ENCODE peak calls at places on chromosomes 12 and 14, in eight cellular contexts. V, O, F, L, P, S, X and Z are unnamed samples.

GRCh38 chr12:121949643-121950397 is 31.4 kb downstream of the CFAP251 start:
- DNase-seq in V (no peak), O (no peak), F (no peak), L (no peak), P (no peak), S (peak; percentile 87), X (no peak), Z (no peak)

GRCh38 chr14:103748539-103748867 is 32.9 kb downstream of the ZFYVE21 start:
- DNase-seq in V (peak; percentile 65), O (no peak), F (no peak), L (no peak), P (no peak), S (no peak), X (no peak), Z (no peak)

GRCh38 chr12:50313256-50313931 is 30.1 kb upstream of the LIMA1 start:
- DNase-seq in V (no peak), O (no peak), F (no peak), L (no peak), P (no peak), S (no peak), X (no peak), Z (no peak)

GRCh38 chr12:82425241-82425640 is 66.9 kb downstream of the METTL25 start:
- DNase-seq in V (no peak), O (no peak), F (no peak), L (no peak), P (no peak), S (peak; percentile 81), X (no peak), Z (no peak)

GRCh38 chr14:95345032-95345431 is 25.3 kb upstream of the CLMN start:
- DNase-seq in V (no peak), O (no peak), F (no peak), L (no peak), P (no peak), S (no peak), X (no peak), Z (no peak)

GRCh38 chr14:71103662-71104484 is 196.6 kb downstream of the PCNX1 start:
- DNase-seq in V (no peak), O (peak; percentile 65), F (no peak), L (no peak), P (peak; percentile 92), S (peak; percentile 68), X (no peak), Z (no peak)

GRCh38 chr12:39931231-39931630 is 174.7 kb downstream of the SLC2A13 start:
- DNase-seq in V (no peak), O (no peak), F (no peak), L (no peak), P (no peak), S (no peak), X (no peak), Z (no peak)

GRCh38 chr14:89767861-89768268 is 186.7 kb downstream of the EFCAB11 start:
- DNase-seq in V (peak; percentile 73), O (peak; percentile 38), F (no peak), L (no peak), P (peak; percentile 41), S (peak; percentile 57), X (no peak), Z (no peak)

GRCh38 chr12:57603758-57604453 is 718 bp upstream of the DTX3 start:
- DNase-seq in V (no peak), O (peak; percentile 53), F (no peak), L (no peak), P (peak; percentile 45), S (peak; percentile 48), X (no peak), Z (no peak)

GRCh38 chr12:8548192-8548591 is 7.5 kb upstream of the CLEC4E start:
- DNase-seq in V (no peak), O (no peak), F (no peak), L (no peak), P (no peak), S (no peak), X (no peak), Z (no peak)